ENCODE peak calls at places on chromosomes 4 and X, in ten cellular contexts. X, U, T, F, B, V, O, S, K and M are unnamed samples.
A peak's percentile ranks its signal among the peaks of the same experiment; 100 is the strongest.

GRCh38 chrX:103878466-103879151 is 46.6 kb upstream of the RAB9B start:
- DNase-seq in X (no peak), U (peak; percentile 6), T (no peak), F (no peak), B (no peak), V (no peak), O (no peak), S (peak; percentile 35), K (no peak), M (no peak)

GRCh38 chr4:89316931-89317366 is 9.3 kb upstream of the GPRIN3 start:
- DNase-seq in X (no peak), U (peak; percentile 90), T (no peak), F (no peak), B (no peak), V (no peak), O (no peak), S (no peak), K (no peak), M (no peak)

GRCh38 chr4:185672151-185672550 is 136.8 kb upstream of the PDLIM3 start:
- DNase-seq in X (no peak), U (peak; percentile 21), T (no peak), F (no peak), B (no peak), V (no peak), O (no peak), S (no peak), K (no peak), M (no peak)

GRCh38 chr4:5874811-5875465 is 17.9 kb downstream of the CRMP1 start:
- DNase-seq in X (no peak), U (no peak), T (no peak), F (no peak), B (no peak), V (no peak), O (no peak), S (no peak), K (no peak), M (no peak)

GRCh38 chr4:1987296-1987695 is 21.5 kb downstream of the NELFA start:
- DNase-seq in X (no peak), U (no peak), T (no peak), F (no peak), B (no peak), V (no peak), O (peak; percentile 19), S (no peak), K (no peak), M (no peak)

GRCh38 chr4:2059034-2059725 is at the start of gene NAT8L:
- DNase-seq in X (no peak), U (no peak), T (no peak), F (no peak), B (no peak), V (no peak), O (peak; percentile 93), S (peak; percentile 21), K (peak; percentile 75), M (no peak)

GRCh38 chr4:98181815-98182214 is 38.5 kb upstream of the STPG2 start:
- DNase-seq in X (no peak), U (no peak), T (no peak), F (no peak), B (no peak), V (no peak), O (no peak), S (no peak), K (no peak), M (no peak)

GRCh38 chrX:131802836-131803626 is 220.1 kb upstream of the STK26 start:
- DNase-seq in X (no peak), U (peak; percentile 1), T (peak; percentile 84), F (peak; percentile 80), B (peak; percentile 51), V (peak; percentile 68), O (peak; percentile 71), S (no peak), K (peak; percentile 27), M (no peak)

GRCh38 chr4:20192754-20193521 is 58.8 kb upstream of the SLIT2 start:
- DNase-seq in X (no peak), U (peak; percentile 71), T (no peak), F (no peak), B (no peak), V (no peak), O (no peak), S (no peak), K (no peak), M (no peak)

GRCh38 chr4:146121757-146122156 is 53.8 kb upstream of the LSM6 start:
- DNase-seq in X (peak; percentile 34), U (no peak), T (no peak), F (no peak), B (no peak), V (no peak), O (no peak), S (no peak), K (no peak), M (no peak)

GRCh38 chr4:112284166-112284565 is 1.5 kb downstream of the TIFA start:
- DNase-seq in X (no peak), U (peak; percentile 33), T (no peak), F (no peak), B (no peak), V (no peak), O (no peak), S (no peak), K (peak; percentile 13), M (no peak)

GRCh38 chr4:6221851-6222760 is 21.8 kb upstream of the JAKMIP1 start:
- DNase-seq in X (no peak), U (no peak), T (peak; percentile 16), F (no peak), B (peak; percentile 94), V (no peak), O (peak; percentile 97), S (peak; percentile 29), K (peak; percentile 69), M (peak; percentile 37)

GRCh38 chr4:1290165-1290977 is 680 bp downstream of the MAEA start:
- DNase-seq in X (no peak), U (peak; percentile 23), T (peak; percentile 56), F (no peak), B (no peak), V (no peak), O (no peak), S (no peak), K (peak; percentile 41), M (no peak)

GRCh38 chr4:41725254-41725653 is 23.3 kb downstream of the PHOX2B start:
- DNase-seq in X (no peak), U (no peak), T (no peak), F (no peak), B (peak; percentile 69), V (no peak), O (no peak), S (no peak), K (no peak), M (no peak)

GRCh38 chr4:54568184-54568583 is 89.6 kb upstream of the KIT start:
- DNase-seq in X (peak; percentile 91), U (no peak), T (no peak), F (no peak), B (peak; percentile 16), V (no peak), O (no peak), S (no peak), K (peak; percentile 39), M (no peak)

GRCh38 chrX:21986596-21986995 is 45.5 kb upstream of the PHEX start:
- DNase-seq in X (no peak), U (no peak), T (no peak), F (no peak), B (no peak), V (no peak), O (no peak), S (no peak), K (no peak), M (no peak)

GRCh38 chrX:119736206-119736764 is 22.1 kb upstream of the SOWAHD start:
- DNase-seq in X (no peak), U (no peak), T (no peak), F (no peak), B (no peak), V (no peak), O (no peak), S (no peak), K (no peak), M (no peak)

GRCh38 chrX:9339603-9340569 is 125.0 kb upstream of the TBL1X start:
- DNase-seq in X (peak; percentile 91), U (no peak), T (peak; percentile 22), F (peak; percentile 31), B (no peak), V (no peak), O (no peak), S (no peak), K (no peak), M (no peak)

GRCh38 chr4:139229534-139230039 is 50.4 kb downstream of the MGARP start:
- DNase-seq in X (no peak), U (peak; percentile 64), T (no peak), F (no peak), B (no peak), V (no peak), O (peak; percentile 59), S (peak; percentile 50), K (peak; percentile 27), M (peak; percentile 34)

DNA sequence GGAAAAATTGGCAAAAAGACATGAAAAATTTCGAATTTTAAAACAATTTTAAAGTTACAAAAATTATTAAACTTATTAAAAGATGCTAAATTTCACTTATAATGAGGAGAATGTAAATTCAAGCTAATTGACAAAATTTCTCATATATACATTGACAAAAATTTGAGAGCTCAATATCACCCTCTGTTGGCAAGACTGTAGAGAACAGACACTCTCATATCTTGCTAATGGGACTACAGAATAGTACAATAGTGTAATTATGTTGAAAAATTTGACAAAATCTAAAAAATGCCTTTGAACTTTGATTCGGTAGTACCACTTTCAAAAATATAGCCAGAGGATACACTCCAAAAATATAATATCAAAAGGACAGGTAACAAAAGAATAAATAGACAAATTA is 29.8 kb downstream of the DCAF8L2 start:
- DNase-seq in X (no peak), U (peak; percentile 53), T (no peak), F (no peak), B (no peak), V (no peak), O (no peak), S (no peak), K (no peak), M (no peak)
- TF ChIP-seq CTCF in X (no peak), U (peak; percentile 18), T (peak; percentile 16), F (no peak), B (no peak), V (peak; percentile 36), O (peak; percentile 68), S (peak; percentile 45), K (no peak), M (no peak)

GRCh38 chrX:77910108-77910840 is at the start of gene ATP7A:
- DNase-seq in X (peak; percentile 95), U (peak; percentile 87), T (peak; percentile 91), F (peak; percentile 82), B (peak; percentile 71), V (peak; percentile 69), O (peak; percentile 92), S (peak; percentile 54), K (peak; percentile 91), M (peak; percentile 81)
- TF ChIP-seq POLR2AphosphoS5 in X (peak; percentile 75), U (peak; percentile 47), T (peak; percentile 82), F (peak; percentile 64), B (no peak), V (no peak), O (peak; percentile 28), S (peak; percentile 40), K (no peak), M (peak; percentile 80)

GRCh38 chrX:16469870-16470269 is 180.1 kb upstream of the S100G start:
- DNase-seq in X (no peak), U (no peak), T (no peak), F (no peak), B (peak; percentile 47), V (no peak), O (no peak), S (no peak), K (peak; percentile 15), M (no peak)
- TF ChIP-seq CTCF in X (no peak), U (no peak), T (no peak), F (no peak), B (no peak), V (no peak), O (peak; percentile 26), S (peak; percentile 48), K (peak; percentile 77), M (no peak)

GRCh38 chr4:183860726-183861125 is 44.4 kb upstream of the STOX2 start:
- DNase-seq in X (peak; percentile 64), U (no peak), T (no peak), F (peak; percentile 51), B (no peak), V (no peak), O (no peak), S (no peak), K (no peak), M (peak; percentile 76)
- TF ChIP-seq POLR2AphosphoS5 in X (no peak), U (no peak), T (no peak), F (no peak), B (no peak), V (no peak), O (no peak), S (no peak), K (no peak), M (peak; percentile 85)